ENCODE peak calls at places on chromosomes 11 and 22, in seven cellular contexts. L is chondrocyte, P is NCI-H2081, J is KBM-7, V is C1 segment of cervical spinal cord, U is occipital lobe, R is AG09309. F is an unnamed sample.
A peak's percentile ranks its signal among the peaks of the same experiment; 100 is the strongest.

GRCh38 chr11:121886005-121886739 is 229.8 kb downstream of the BLID start:
- DNase-seq in V (no peak), R (no peak), L (no peak), U (no peak), P (no peak), J (no peak), F (no peak)

GRCh38 chr11:112042161-112042960 is 17.2 kb downstream of the DLAT start:
- DNase-seq in J (peak; percentile 54), P (no peak), R (peak; percentile 16), U (no peak), L (no peak), V (no peak), F (no peak)

GRCh38 chr11:9089061-9089460 is 2.3 kb downstream of the SCUBE2 start:
- DNase-seq in U (no peak), V (no peak), L (no peak), R (no peak), J (no peak), P (no peak), F (no peak)

GRCh38 chr11:111429066-111429506 is 50.0 kb upstream of the POU2AF1 start:
- DNase-seq in J (peak; percentile 56), V (no peak), P (peak; percentile 43), R (no peak), L (no peak), U (no peak), F (no peak)

GRCh38 chr11:120170741-120171261 is 32.9 kb upstream of the TRIM29 start:
- DNase-seq in P (no peak), L (no peak), V (no peak), J (no peak), U (no peak), R (no peak), F (no peak)

GRCh38 chr11:34318111-34319037 is 39.4 kb downstream of the ABTB2 start:
- DNase-seq in U (no peak), V (no peak), L (no peak), P (no peak), R (peak; percentile 33), J (no peak), F (no peak)

GRCh38 chr11:126971305-126971704 is 29.3 kb downstream of the KIRREL3 start:
- DNase-seq in V (no peak), L (no peak), R (no peak), J (no peak), U (no peak), P (no peak), F (no peak)

GRCh38 chr11:7677801-7678201 is 4.5 kb upstream of the CYB5R2 start:
- DNase-seq in L (no peak), R (no peak), U (no peak), V (no peak), J (no peak), P (no peak), F (no peak)

GRCh38 chr22:47094861-47095330 is 332.4 kb downstream of the TBC1D22A start:
- DNase-seq in J (no peak), R (no peak), L (no peak), V (no peak), U (no peak), P (no peak), F (no peak)

GRCh38 chr22:36465232-36466021 is 16.0 kb downstream of the TXN2 start:
- DNase-seq in R (no peak), L (no peak), J (no peak), U (no peak), P (no peak), V (no peak), F (peak; percentile 97)

GRCh38 chr22:48098243-48098935 is 1335.9 kb downstream of the TBC1D22A start:
- DNase-seq in U (no peak), L (no peak), R (no peak), J (peak; percentile 58), V (no peak), P (no peak), F (no peak)

GRCh38 chr11:91819195-91819594 is 405.4 kb upstream of the FAT3 start:
- DNase-seq in R (no peak), V (no peak), U (no peak), L (no peak), J (no peak), P (no peak), F (no peak)